ENCODE peak calls at places on chromosomes 16 and 17, in eight cellular contexts. One of them, this sample, is unnamed.

GRCh38 chr17:17155568-17155967 is 50.6 kb downstream of the PLD6 start:
- DNase-seq in fibroblast of lung: no peak
- DNase-seq in right lobe of liver: peak
- DNase-seq in body of pancreas: no peak
- DNase-seq in dorsolateral prefrontal cortex: no peak
- DNase-seq in neural progenitor cell: no peak
- DNase-seq in stomach: no peak
- DNase-seq in heart right ventricle: no peak
- DNase-seq in this sample: no peak

GRCh38 chr17:1227917-1228751 is 42.1 kb upstream of the BHLHA9 start:
- DNase-seq in fibroblast of lung: no peak
- DNase-seq in right lobe of liver: peak
- DNase-seq in body of pancreas: peak
- DNase-seq in dorsolateral prefrontal cortex: no peak
- DNase-seq in neural progenitor cell: peak
- DNase-seq in stomach: no peak
- DNase-seq in heart right ventricle: peak
- DNase-seq in this sample: no peak

GRCh38 chr17:82972836-82973372 is 106.5 kb upstream of the METRNL start:
- DNase-seq in fibroblast of lung: no peak
- DNase-seq in right lobe of liver: peak
- DNase-seq in body of pancreas: no peak
- DNase-seq in dorsolateral prefrontal cortex: no peak
- DNase-seq in neural progenitor cell: no peak
- DNase-seq in stomach: no peak
- DNase-seq in heart right ventricle: no peak
- DNase-seq in this sample: no peak

GRCh38 chr17:77316191-77316641 is 175.4 kb downstream of the SEC14L1 start:
- DNase-seq in fibroblast of lung: peak
- DNase-seq in right lobe of liver: peak
- DNase-seq in body of pancreas: no peak
- DNase-seq in dorsolateral prefrontal cortex: peak
- DNase-seq in neural progenitor cell: peak
- DNase-seq in stomach: no peak
- DNase-seq in heart right ventricle: no peak
- DNase-seq in this sample: peak

GRCh38 chr16:84502581-84502980 is 1.9 kb downstream of the MEAK7 start:
- DNase-seq in fibroblast of lung: no peak
- DNase-seq in right lobe of liver: no peak
- DNase-seq in body of pancreas: no peak
- DNase-seq in dorsolateral prefrontal cortex: no peak
- DNase-seq in neural progenitor cell: no peak
- DNase-seq in stomach: no peak
- DNase-seq in heart right ventricle: no peak
- DNase-seq in this sample: no peak

GRCh38 chr16:58885528-58886170 is 151.5 kb upstream of the GOT2 start:
- DNase-seq in fibroblast of lung: peak
- DNase-seq in right lobe of liver: no peak
- DNase-seq in body of pancreas: no peak
- DNase-seq in dorsolateral prefrontal cortex: no peak
- DNase-seq in neural progenitor cell: no peak
- DNase-seq in stomach: no peak
- DNase-seq in heart right ventricle: no peak
- DNase-seq in this sample: no peak

GRCh38 chr17:50903604-50904521 is 37.7 kb upstream of the TOB1 start:
- DNase-seq in fibroblast of lung: peak
- DNase-seq in right lobe of liver: no peak
- DNase-seq in body of pancreas: no peak
- DNase-seq in dorsolateral prefrontal cortex: no peak
- DNase-seq in neural progenitor cell: no peak
- DNase-seq in stomach: no peak
- DNase-seq in heart right ventricle: no peak
- DNase-seq in this sample: peak

GRCh38 chr17:47276868-47277267 is 23.2 kb downstream of the ITGB3 start:
- DNase-seq in fibroblast of lung: peak
- DNase-seq in right lobe of liver: peak
- DNase-seq in body of pancreas: peak
- DNase-seq in dorsolateral prefrontal cortex: no peak
- DNase-seq in neural progenitor cell: peak
- DNase-seq in stomach: peak
- DNase-seq in heart right ventricle: peak
- DNase-seq in this sample: peak

GRCh38 chr17:79925242-79925957 is 86.2 kb upstream of the CBX4 start:
- DNase-seq in fibroblast of lung: peak
- DNase-seq in right lobe of liver: peak
- DNase-seq in body of pancreas: peak
- DNase-seq in dorsolateral prefrontal cortex: peak
- DNase-seq in neural progenitor cell: peak
- DNase-seq in stomach: peak
- DNase-seq in heart right ventricle: peak
- DNase-seq in this sample: no peak

GRCh38 chr17:61756561-61756960 is 106.8 kb downstream of the BRIP1 start:
- DNase-seq in fibroblast of lung: no peak
- DNase-seq in right lobe of liver: no peak
- DNase-seq in body of pancreas: no peak
- DNase-seq in dorsolateral prefrontal cortex: no peak
- DNase-seq in neural progenitor cell: no peak
- DNase-seq in stomach: no peak
- DNase-seq in heart right ventricle: no peak
- DNase-seq in this sample: no peak

GRCh38 chr16:23362460-23363317 is 60.6 kb downstream of the SCNN1B start:
- DNase-seq in fibroblast of lung: no peak
- DNase-seq in right lobe of liver: no peak
- DNase-seq in body of pancreas: peak
- DNase-seq in dorsolateral prefrontal cortex: peak
- DNase-seq in neural progenitor cell: no peak
- DNase-seq in stomach: peak
- DNase-seq in heart right ventricle: peak
- DNase-seq in this sample: no peak

GRCh38 chr16:65202461-65202860 is 80.6 kb upstream of the CDH11 start:
- DNase-seq in fibroblast of lung: peak
- DNase-seq in right lobe of liver: no peak
- DNase-seq in body of pancreas: no peak
- DNase-seq in dorsolateral prefrontal cortex: no peak
- DNase-seq in neural progenitor cell: no peak
- DNase-seq in stomach: no peak
- DNase-seq in heart right ventricle: no peak
- DNase-seq in this sample: peak

GRCh38 chr16:50396770-50397525 is 28.2 kb upstream of the BRD7 start:
- DNase-seq in fibroblast of lung: no peak
- DNase-seq in right lobe of liver: no peak
- DNase-seq in body of pancreas: no peak
- DNase-seq in dorsolateral prefrontal cortex: no peak
- DNase-seq in neural progenitor cell: no peak
- DNase-seq in stomach: no peak
- DNase-seq in heart right ventricle: no peak
- DNase-seq in this sample: no peak

GRCh38 chr16:3202903-3203539 is 15.0 kb downstream of the OR1F1 start:
- DNase-seq in fibroblast of lung: no peak
- DNase-seq in right lobe of liver: no peak
- DNase-seq in body of pancreas: no peak
- DNase-seq in dorsolateral prefrontal cortex: no peak
- DNase-seq in neural progenitor cell: no peak
- DNase-seq in stomach: no peak
- DNase-seq in heart right ventricle: no peak
- DNase-seq in this sample: no peak

GRCh38 chr17:57553525-57553924 is 191.6 kb downstream of the CCDC182 start:
- DNase-seq in fibroblast of lung: peak
- DNase-seq in right lobe of liver: no peak
- DNase-seq in body of pancreas: no peak
- DNase-seq in dorsolateral prefrontal cortex: no peak
- DNase-seq in neural progenitor cell: no peak
- DNase-seq in stomach: no peak
- DNase-seq in heart right ventricle: no peak
- DNase-seq in this sample: peak

GRCh38 chr16:74829637-74830036 is 55.0 kb upstream of the FA2H start:
- DNase-seq in fibroblast of lung: peak
- DNase-seq in right lobe of liver: no peak
- DNase-seq in body of pancreas: no peak
- DNase-seq in dorsolateral prefrontal cortex: no peak
- DNase-seq in neural progenitor cell: no peak
- DNase-seq in stomach: no peak
- DNase-seq in heart right ventricle: no peak
- DNase-seq in this sample: peak

GRCh38 chr17:66549312-66549705 is 246.9 kb downstream of the PRKCA start:
- DNase-seq in fibroblast of lung: no peak
- DNase-seq in right lobe of liver: no peak
- DNase-seq in body of pancreas: no peak
- DNase-seq in dorsolateral prefrontal cortex: no peak
- DNase-seq in neural progenitor cell: no peak
- DNase-seq in stomach: no peak
- DNase-seq in heart right ventricle: no peak
- DNase-seq in this sample: peak

GRCh38 chr17:27354051-27354490 is 60.2 kb downstream of the WSB1 start:
- DNase-seq in fibroblast of lung: no peak
- DNase-seq in right lobe of liver: no peak
- DNase-seq in body of pancreas: no peak
- DNase-seq in dorsolateral prefrontal cortex: no peak
- DNase-seq in neural progenitor cell: no peak
- DNase-seq in stomach: no peak
- DNase-seq in heart right ventricle: peak
- DNase-seq in this sample: no peak

GRCh38 chr17:72120878-72121163 is at the start of gene SOX9:
- DNase-seq in fibroblast of lung: peak
- DNase-seq in right lobe of liver: peak
- DNase-seq in body of pancreas: peak
- DNase-seq in dorsolateral prefrontal cortex: peak
- DNase-seq in neural progenitor cell: peak
- DNase-seq in stomach: peak
- DNase-seq in heart right ventricle: peak
- DNase-seq in this sample: peak

GRCh38 chr16:676565-677297 is 1.3 kb downstream of the RHBDL1 start:
- DNase-seq in fibroblast of lung: no peak
- DNase-seq in right lobe of liver: no peak
- DNase-seq in body of pancreas: no peak
- DNase-seq in dorsolateral prefrontal cortex: no peak
- DNase-seq in neural progenitor cell: no peak
- DNase-seq in stomach: peak
- DNase-seq in heart right ventricle: no peak
- DNase-seq in this sample: no peak

DNA sequence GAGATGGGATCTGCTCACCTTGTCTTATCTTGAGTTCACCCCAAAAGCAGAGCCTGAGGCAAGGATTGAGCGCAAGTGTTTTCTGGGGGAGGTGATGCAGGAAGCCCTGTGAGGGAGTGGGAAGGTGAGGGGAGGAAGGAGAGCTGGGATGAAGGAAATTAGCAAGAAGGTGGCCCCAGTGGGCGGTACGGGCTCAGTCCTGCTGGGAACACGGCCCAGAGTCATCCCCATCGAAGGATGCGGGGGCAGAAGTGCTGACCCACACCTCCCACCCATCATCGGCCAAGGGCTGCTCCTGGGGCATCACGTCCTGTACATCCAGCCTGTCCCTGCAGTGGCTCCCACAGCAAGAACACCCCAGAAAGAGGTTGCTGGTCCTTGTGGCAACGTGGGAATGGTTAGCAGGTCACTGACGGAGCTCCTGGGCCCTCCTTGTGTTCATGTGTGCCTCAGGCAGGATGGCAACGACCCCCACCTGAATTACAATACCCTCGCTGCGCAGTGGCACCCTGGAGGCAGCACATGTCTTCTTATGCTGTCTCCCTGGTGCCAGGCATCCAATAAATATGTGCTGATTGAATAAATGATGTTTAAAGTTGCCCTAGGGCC is 18.2 kb downstream of the C16orf95 start:
- DNase-seq in fibroblast of lung: no peak
- DNase-seq in right lobe of liver: no peak
- DNase-seq in body of pancreas: no peak
- DNase-seq in dorsolateral prefrontal cortex: no peak
- DNase-seq in neural progenitor cell: no peak
- DNase-seq in stomach: no peak
- DNase-seq in heart right ventricle: no peak
- DNase-seq in this sample: no peak
- H3K4me3 ChIP-seq in fibroblast of lung: no peak
- H3K4me3 ChIP-seq in right lobe of liver: no peak
- H3K4me3 ChIP-seq in body of pancreas: no peak
- H3K4me3 ChIP-seq in dorsolateral prefrontal cortex: no peak
- H3K4me3 ChIP-seq in neural progenitor cell: no peak
- H3K4me3 ChIP-seq in stomach: no peak
- H3K4me3 ChIP-seq in heart right ventricle: no peak
- H3K4me3 ChIP-seq in this sample: no peak

GRCh38 chr17:74227271-74227670 is 13.9 kb downstream of the TTYH2 start:
- DNase-seq in fibroblast of lung: no peak
- DNase-seq in right lobe of liver: no peak
- DNase-seq in body of pancreas: no peak
- DNase-seq in dorsolateral prefrontal cortex: no peak
- DNase-seq in neural progenitor cell: no peak
- DNase-seq in stomach: no peak
- DNase-seq in heart right ventricle: no peak
- DNase-seq in this sample: no peak
- H3K27ac ChIP-seq in fibroblast of lung: no peak
- H3K27ac ChIP-seq in right lobe of liver: no peak
- H3K27ac ChIP-seq in body of pancreas: no peak
- H3K27ac ChIP-seq in dorsolateral prefrontal cortex: peak
- H3K27ac ChIP-seq in neural progenitor cell: no peak
- H3K27ac ChIP-seq in stomach: no peak
- H3K27ac ChIP-seq in heart right ventricle: no peak
- H3K27ac ChIP-seq in this sample: no peak

GRCh38 chr16:88687254-88687576 is 908 bp upstream of the SNAI3 start:
- DNase-seq in fibroblast of lung: no peak
- DNase-seq in right lobe of liver: no peak
- DNase-seq in body of pancreas: no peak
- DNase-seq in dorsolateral prefrontal cortex: no peak
- DNase-seq in neural progenitor cell: no peak
- DNase-seq in stomach: no peak
- DNase-seq in heart right ventricle: no peak
- DNase-seq in this sample: no peak

GRCh38 chr16:88686062-88686438 is 257 bp downstream of the SNAI3 start:
- DNase-seq in fibroblast of lung: no peak
- DNase-seq in right lobe of liver: no peak
- DNase-seq in body of pancreas: peak
- DNase-seq in dorsolateral prefrontal cortex: no peak
- DNase-seq in neural progenitor cell: no peak
- DNase-seq in stomach: peak
- DNase-seq in heart right ventricle: peak
- DNase-seq in this sample: peak

GRCh38 chr16:88686439-88687253 is at the start of gene SNAI3:
- DNase-seq in fibroblast of lung: no peak
- DNase-seq in right lobe of liver: peak
- DNase-seq in body of pancreas: peak
- DNase-seq in dorsolateral prefrontal cortex: peak
- DNase-seq in neural progenitor cell: peak
- DNase-seq in stomach: peak
- DNase-seq in heart right ventricle: peak
- DNase-seq in this sample: peak

GRCh38 chr16:88685156-88686061 is 898 bp downstream of the SNAI3 start:
- DNase-seq in fibroblast of lung: peak
- DNase-seq in right lobe of liver: peak
- DNase-seq in body of pancreas: no peak
- DNase-seq in dorsolateral prefrontal cortex: no peak
- DNase-seq in neural progenitor cell: peak
- DNase-seq in stomach: no peak
- DNase-seq in heart right ventricle: no peak
- DNase-seq in this sample: peak

GRCh38 chr16:88684569-88685155 is 1.6 kb downstream of the SNAI3 start:
- DNase-seq in fibroblast of lung: no peak
- DNase-seq in right lobe of liver: no peak
- DNase-seq in body of pancreas: no peak
- DNase-seq in dorsolateral prefrontal cortex: no peak
- DNase-seq in neural progenitor cell: no peak
- DNase-seq in stomach: no peak
- DNase-seq in heart right ventricle: no peak
- DNase-seq in this sample: no peak
- H3K4me3 ChIP-seq in fibroblast of lung: no peak
- H3K4me3 ChIP-seq in right lobe of liver: no peak
- H3K4me3 ChIP-seq in body of pancreas: no peak
- H3K4me3 ChIP-seq in dorsolateral prefrontal cortex: no peak
- H3K4me3 ChIP-seq in neural progenitor cell: no peak
- H3K4me3 ChIP-seq in stomach: peak
- H3K4me3 ChIP-seq in heart right ventricle: no peak
- H3K4me3 ChIP-seq in this sample: no peak

GRCh38 chr17:56441331-56441730 is 152.2 kb upstream of the NOG start:
- DNase-seq in fibroblast of lung: peak
- DNase-seq in right lobe of liver: no peak
- DNase-seq in body of pancreas: peak
- DNase-seq in dorsolateral prefrontal cortex: no peak
- DNase-seq in neural progenitor cell: no peak
- DNase-seq in stomach: no peak
- DNase-seq in heart right ventricle: no peak
- DNase-seq in this sample: peak
- H3K27ac ChIP-seq in fibroblast of lung: no peak
- H3K27ac ChIP-seq in right lobe of liver: no peak
- H3K27ac ChIP-seq in body of pancreas: no peak
- H3K27ac ChIP-seq in dorsolateral prefrontal cortex: no peak
- H3K27ac ChIP-seq in neural progenitor cell: no peak
- H3K27ac ChIP-seq in stomach: no peak
- H3K27ac ChIP-seq in heart right ventricle: no peak
- H3K27ac ChIP-seq in this sample: no peak